ENCODE peak calls at places on chromosomes 6 and 20, in five cellular contexts. U is neuronal stem cell, M is psoas muscle, O is astrocyte of the cerebellum, X is A549. J is an unnamed sample.

GRCh38 chr6:29967379-29968010 is 25.2 kb downstream of the HLA-A start:
- DNase-seq in U (no peak), M (no peak), O (no peak), X (no peak), J (no peak)

GRCh38 chr6:90428514-90428913 is 131.9 kb upstream of the BACH2 start:
- DNase-seq in U (no peak), M (no peak), O (no peak), X (no peak), J (no peak)

GRCh38 chr20:25005220-25005619 is 12.7 kb upstream of the APMAP start:
- DNase-seq in U (no peak), M (peak), O (peak), X (no peak), J (no peak)

GRCh38 chr20:8043687-8044278 is 24.2 kb upstream of the TMX4 start:
- DNase-seq in U (peak), M (no peak), O (peak), X (peak), J (no peak)

GRCh38 chr6:411402-412145 is 20.0 kb downstream of the IRF4 start:
- DNase-seq in U (no peak), M (no peak), O (no peak), X (no peak), J (no peak)

GRCh38 chr6:93786474-93787330 is 367.3 kb upstream of the EPHA7 start:
- DNase-seq in U (peak), M (no peak), O (no peak), X (no peak), J (no peak)

GRCh38 chr20:6045566-6045965 is 8.3 kb downstream of the LRRN4 start:
- DNase-seq in U (no peak), M (no peak), O (peak), X (no peak), J (no peak)

GRCh38 chr6:163926642-163927041 is 512.1 kb downstream of the QKI start:
- DNase-seq in U (no peak), M (peak), O (peak), X (no peak), J (no peak)

GRCh38 chr6:52598824-52599190 is 21.9 kb upstream of the TRAM2 start:
- DNase-seq in U (no peak), M (no peak), O (no peak), X (no peak), J (no peak)

GRCh38 chr6:16316741-16317251 is 78.4 kb downstream of the GMPR start:
- DNase-seq in U (no peak), M (no peak), O (no peak), X (peak), J (no peak)

GRCh38 chr20:55160996-55161395 is 685.6 kb downstream of the DOK5 start:
- DNase-seq in U (no peak), M (no peak), O (peak), X (no peak), J (no peak)

GRCh38 chr6:111922454-111923297 is 49.4 kb upstream of the FYN start:
- DNase-seq in U (no peak), M (no peak), O (peak), X (no peak), J (no peak)

GRCh38 chr20:1391640-1392442 is 1.0 kb downstream of the FKBP1A start:
- DNase-seq in U (no peak), M (peak), O (no peak), X (no peak), J (no peak)

GRCh38 chr6:87700351-87700728 is 1.7 kb downstream of the AKIRIN2 start:
- DNase-seq in U (no peak), M (no peak), O (no peak), X (no peak), J (no peak)

GRCh38 chr20:63693079-63693974 is 3.1 kb upstream of the TNFRSF6B start:
- DNase-seq in U (no peak), M (peak), O (no peak), X (no peak), J (no peak)

GRCh38 chr6:106396426-106397220 is 36.1 kb downstream of the CRYBG1 start:
- DNase-seq in U (no peak), M (no peak), O (no peak), X (no peak), J (no peak)

GRCh38 chr6:113672691-113673149 is 184.4 kb upstream of the MARCKS start:
- DNase-seq in U (peak), M (peak), O (no peak), X (no peak), J (no peak)

GRCh38 chr20:36298061-36298460 is 8.1 kb upstream of the DLGAP4 start:
- DNase-seq in U (no peak), M (peak), O (no peak), X (no peak), J (no peak)

GRCh38 chr20:62574612-62574993 is 67.7 kb upstream of the SLCO4A1 start:
- DNase-seq in U (no peak), M (peak), O (no peak), X (no peak), J (no peak)

GRCh38 chr6:139927742-139928305 is 553.4 kb upstream of the CITED2 start:
- DNase-seq in U (no peak), M (no peak), O (no peak), X (no peak), J (no peak)

GRCh38 chr20:46219920-46220319 is 88.4 kb downstream of the CDH22 start:
- DNase-seq in U (no peak), M (no peak), O (no peak), X (no peak), J (no peak)

GRCh38 chr6:154408906-154409500 is 52.4 kb upstream of the IPCEF1 start:
- DNase-seq in U (no peak), M (no peak), O (no peak), X (peak), J (no peak)

GRCh38 chr20:43949741-43950618 is 35.3 kb downstream of the TOX2 start:
- DNase-seq in U (no peak), M (no peak), O (no peak), X (no peak), J (peak)

GRCh38 chr6:122996797-122997520 is 924 bp downstream of the CLVS2 start:
- DNase-seq in U (no peak), M (no peak), O (no peak), X (no peak), J (no peak)

GRCh38 chr6:109165392-109165964 is 70.2 kb downstream of the CEP57L1 start:
- DNase-seq in U (no peak), M (peak), O (peak), X (no peak), J (no peak)

GRCh38 chr6:134235937-134236751 is 81.8 kb downstream of the SGK1 start:
- DNase-seq in U (no peak), M (no peak), O (peak), X (no peak), J (no peak)
- H3K4me3 ChIP-seq in U (no peak), M (no peak), O (no peak), X (no peak), J (no peak)

DNA sequence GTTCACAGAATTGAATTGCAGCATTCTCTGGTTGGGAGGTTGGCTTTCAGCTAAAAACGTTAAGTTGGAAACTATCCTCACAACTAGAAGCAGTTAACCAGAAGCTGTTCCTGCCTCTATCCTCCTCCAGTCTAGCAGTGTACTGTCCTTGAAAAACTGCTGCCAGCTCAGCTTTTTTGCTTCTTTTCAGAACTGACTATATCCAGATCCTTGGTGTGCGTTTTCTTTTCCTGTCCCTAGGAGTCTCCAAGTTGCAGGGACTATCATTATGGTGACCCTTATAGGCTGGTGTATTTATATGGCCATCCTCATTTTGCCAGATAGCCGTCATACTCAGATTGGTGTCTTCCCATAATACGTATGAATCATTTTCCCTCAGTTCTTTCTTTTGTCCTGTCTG is 5.5 kb downstream of the ITCH start:
- DNase-seq in U (no peak), M (no peak), O (no peak), X (no peak), J (no peak)
- H3K4me3 ChIP-seq in U (no peak), M (no peak), O (no peak), X (no peak), J (no peak)

DNA sequence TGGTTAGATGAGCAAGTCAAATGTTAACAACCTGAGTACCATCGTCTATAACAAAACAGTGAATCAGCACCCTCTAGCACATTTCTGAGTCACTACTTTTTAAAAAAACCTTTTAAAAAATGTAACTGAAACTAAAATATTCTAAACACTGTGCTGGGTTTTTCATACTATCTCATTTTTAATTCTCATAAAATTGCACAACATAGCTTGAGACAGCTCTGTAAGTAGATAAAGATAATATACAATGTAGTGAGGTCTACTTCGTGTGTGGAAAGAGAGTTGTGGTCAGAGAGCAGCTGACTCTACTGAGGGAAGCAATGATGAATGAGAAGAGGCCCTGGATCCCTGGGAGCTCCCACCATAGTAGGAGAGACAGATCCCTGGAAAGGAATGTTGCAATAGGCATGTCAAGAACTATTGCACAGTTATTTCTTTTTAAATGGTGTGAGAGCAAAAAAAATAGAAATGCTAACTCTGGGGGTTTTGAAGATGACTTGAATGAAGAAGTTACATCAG is 13.6 kb upstream of the CALHM6 start:
- DNase-seq in U (no peak), M (no peak), O (peak), X (no peak), J (no peak)
- H3K4me3 ChIP-seq in U (no peak), M (no peak), O (no peak), X (no peak), J (no peak)

DNA sequence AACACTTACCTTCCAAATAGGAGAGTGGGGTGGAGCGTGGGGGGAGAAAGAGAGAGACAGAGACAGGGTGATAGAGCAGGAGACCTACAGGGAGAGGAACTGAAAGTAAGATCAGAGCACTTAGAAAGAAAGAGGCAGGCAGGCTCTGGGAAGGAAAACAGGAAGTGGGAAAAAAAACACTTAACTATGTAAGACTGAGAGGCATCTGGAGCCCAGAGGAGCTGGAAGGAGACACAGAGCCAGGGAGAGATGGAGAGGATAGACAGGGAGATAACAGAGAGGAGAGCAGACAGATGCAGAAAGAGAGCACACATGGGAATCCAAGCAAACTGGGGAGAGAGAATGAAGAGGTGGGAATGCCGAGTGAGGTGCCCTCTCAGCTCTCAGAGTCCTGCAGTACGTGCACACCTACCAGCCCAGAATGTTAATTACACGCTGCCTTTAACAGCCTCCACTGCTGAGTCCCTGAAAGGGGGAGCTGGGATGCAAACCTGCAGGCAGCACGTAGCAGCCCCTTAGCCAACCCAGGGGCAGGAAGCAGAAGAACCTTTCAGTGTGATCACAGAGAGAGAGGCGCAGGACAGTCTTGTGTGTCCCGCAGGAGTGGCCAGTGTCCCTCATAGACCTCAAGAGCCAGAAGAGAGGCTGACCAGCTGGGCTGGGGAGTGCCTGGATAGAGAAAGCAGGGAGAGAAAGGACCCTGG is 132.7 kb upstream of the LRFN2 start:
- DNase-seq in U (no peak), M (no peak), O (peak), X (no peak), J (no peak)
- H3K4me3 ChIP-seq in U (no peak), M (no peak), O (no peak), X (no peak), J (peak)

GRCh38 chr6:95095855-95096254 is 481.5 kb upstream of the MANEA start:
- DNase-seq in U (no peak), M (no peak), O (no peak), X (no peak), J (no peak)

GRCh38 chr6:95091823-95092436 is 485.4 kb upstream of the MANEA start:
- DNase-seq in U (peak), M (no peak), O (peak), X (no peak), J (no peak)

GRCh38 chr6:95093154-95093553 is 484.2 kb upstream of the MANEA start:
- DNase-seq in U (no peak), M (no peak), O (peak), X (no peak), J (no peak)

GRCh38 chr6:95095271-95095670 is 482.1 kb upstream of the MANEA start:
- DNase-seq in U (no peak), M (no peak), O (no peak), X (no peak), J (no peak)

DNA sequence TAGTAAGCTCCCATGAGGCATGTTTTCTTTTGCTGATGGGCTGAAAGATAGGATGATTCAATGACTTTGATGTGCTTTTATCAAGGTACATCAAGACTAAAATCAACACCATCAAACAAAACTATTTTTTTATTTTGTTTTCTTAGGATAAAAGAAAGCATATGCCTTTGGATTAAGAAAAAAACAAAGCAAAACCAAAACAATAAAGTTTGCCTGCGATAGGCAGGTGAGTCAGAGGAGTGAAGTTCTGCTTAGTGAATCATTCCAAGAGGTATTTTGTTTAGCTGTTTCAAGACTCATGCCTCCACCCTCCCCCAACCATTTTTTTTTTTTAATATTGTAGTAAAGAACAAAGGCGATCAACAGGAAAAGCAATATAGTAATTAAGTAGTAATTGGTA is 482.6 kb upstream of the MANEA start:
- DNase-seq in U (no peak), M (no peak), O (peak), X (no peak), J (no peak)
- H3K4me3 ChIP-seq in U (no peak), M (no peak), O (no peak), X (no peak), J (no peak)

DNA sequence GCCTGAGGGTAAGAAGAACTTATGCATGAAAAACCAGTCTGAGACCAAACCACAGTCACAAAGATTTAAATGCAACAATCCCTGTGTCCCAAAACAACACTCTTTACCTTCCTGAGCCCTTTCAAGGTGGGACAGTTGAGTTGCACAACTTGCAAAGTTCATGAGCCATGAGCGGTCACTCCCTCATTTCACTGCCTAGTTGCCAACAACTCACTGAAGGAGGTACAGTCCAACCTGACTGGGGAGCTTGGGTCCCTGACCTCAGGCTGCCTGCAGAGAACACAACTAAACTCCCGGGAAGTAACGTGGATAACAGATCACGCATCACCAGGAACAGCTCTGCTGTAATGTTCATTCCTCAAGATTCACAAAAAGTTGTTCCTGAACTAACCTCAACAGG is 69.4 kb downstream of the MBOAT1 start:
- DNase-seq in U (no peak), M (no peak), O (no peak), X (no peak), J (no peak)
- H3K4me3 ChIP-seq in U (no peak), M (no peak), O (no peak), X (no peak), J (no peak)

GRCh38 chr20:50814438-50815161 is 19.7 kb downstream of the BCAS4 start:
- DNase-seq in U (no peak), M (no peak), O (no peak), X (no peak), J (no peak)
- H3K4me3 ChIP-seq in U (no peak), M (no peak), O (no peak), X (no peak), J (no peak)

GRCh38 chr6:119278625-119279024 is 70.9 kb downstream of the MAN1A1 start:
- DNase-seq in U (no peak), M (no peak), O (no peak), X (no peak), J (no peak)
- H3K4me3 ChIP-seq in U (no peak), M (no peak), O (no peak), X (no peak), J (no peak)